ENCODE peak calls at places on chromosome 1, in nine cellular contexts. R, P, L, E, F, Z, C, K and G are unnamed samples.

GRCh38 chr1:247857986-247858356 is 984 bp downstream of the TRIM58 start:
- DNase-seq in E (no peak), F (no peak), P (no peak), Z (peak), L (no peak), C (no peak), R (no peak), K (no peak), G (no peak)

GRCh38 chr1:234164098-234164709 is 209.1 kb upstream of the COA6 start:
- DNase-seq in E (no peak), L (no peak), P (no peak), Z (no peak), C (no peak), F (no peak), R (no peak), K (no peak), G (no peak)

GRCh38 chr1:67746299-67746698 is 61.3 kb downstream of the GADD45A start:
- DNase-seq in C (no peak), L (no peak), E (no peak), Z (no peak), F (no peak), R (no peak), K (peak), P (no peak), G (no peak)

GRCh38 chr1:210688482-210689233 is 360.0 kb downstream of the HHAT start:
- DNase-seq in E (no peak), Z (no peak), L (no peak), R (no peak), P (no peak), C (no peak), F (no peak), K (no peak), G (peak)

GRCh38 chr1:181918893-181919728 is 142.4 kb downstream of the ZNF648 start:
- DNase-seq in E (no peak), R (no peak), Z (no peak), P (no peak), K (no peak), L (no peak), F (no peak), C (no peak), G (no peak)

GRCh38 chr1:69504730-69505252 is 62.9 kb upstream of the LRRC7 start:
- DNase-seq in E (no peak), R (no peak), Z (no peak), L (no peak), P (no peak), C (no peak), K (no peak), F (peak), G (no peak)

GRCh38 chr1:206708058-206708457 is 23.4 kb downstream of the MAPKAPK2 start:
- DNase-seq in L (no peak), R (no peak), F (no peak), C (no peak), P (no peak), K (no peak), Z (no peak), E (peak), G (no peak)

GRCh38 chr1:27632387-27633297 is 2.3 kb downstream of the FGR start:
- DNase-seq in K (no peak), Z (no peak), C (no peak), L (no peak), F (no peak), R (peak), E (no peak), P (no peak), G (no peak)

GRCh38 chr1:81894867-81895266 is 94.1 kb downstream of the ADGRL2 start:
- DNase-seq in F (no peak), L (no peak), C (no peak), K (peak), P (no peak), E (no peak), Z (no peak), R (no peak), G (no peak)

GRCh38 chr1:113579256-113580018 is 179.8 kb downstream of the PHTF1 start:
- DNase-seq in F (peak), L (no peak), Z (no peak), R (no peak), E (no peak), P (no peak), K (peak), C (no peak), G (no peak)

GRCh38 chr1:154696001-154696400 is 88.0 kb upstream of the ADAR start:
- DNase-seq in Z (no peak), R (no peak), P (no peak), L (peak), K (peak), C (no peak), E (no peak), F (no peak), G (no peak)

GRCh38 chr1:239918633-239919032 is 173.1 kb upstream of the FMN2 start:
- DNase-seq in F (no peak), R (no peak), C (no peak), K (no peak), L (no peak), P (no peak), E (no peak), Z (no peak), G (no peak)

GRCh38 chr1:24481098-24481497 is 21.5 kb upstream of the RCAN3 start:
- DNase-seq in K (no peak), C (no peak), E (peak), P (no peak), L (no peak), R (no peak), F (no peak), Z (no peak), G (no peak)

GRCh38 chr1:98422821-98423220 is 238.7 kb upstream of the SNX7 start:
- DNase-seq in K (no peak), P (no peak), E (no peak), C (no peak), L (no peak), R (no peak), Z (no peak), F (no peak), G (no peak)

GRCh38 chr1:28437924-28438699 is 67.7 kb upstream of the RCC1 start:
- DNase-seq in R (peak), P (no peak), F (peak), C (peak), K (peak), L (peak), Z (peak), E (peak), G (peak)

GRCh38 chr1:46605242-46605641 is 1.2 kb upstream of the MKNK1 start:
- DNase-seq in Z (no peak), F (no peak), K (no peak), L (no peak), C (no peak), R (no peak), P (no peak), E (no peak), G (no peak)